ENCODE peak calls at places on chromosomes 16 and 17, in five cellular contexts. B is body of pancreas, T is prostate gland, M is esophagus muscularis mucosa, P is IMR-90. Y is an unnamed sample.

GRCh38 chr17:173064-173911 is 8.2 kb downstream of the DOC2B start:
- DNase-seq in B (no peak), M (no peak), P (no peak), T (no peak), Y (no peak)

GRCh38 chr17:7837375-7838290 is 3.6 kb downstream of the KDM6B start:
- DNase-seq in P (no peak), B (no peak), M (no peak), T (no peak), Y (no peak)

GRCh38 chr16:84278968-84279367 is 15.7 kb upstream of the WFDC1 start:
- DNase-seq in P (no peak), B (no peak), T (no peak), M (no peak), Y (no peak)

GRCh38 chr17:61260061-61260797 is 139.4 kb upstream of the TBX2 start:
- DNase-seq in P (peak; percentile 80), B (no peak), T (no peak), M (no peak), Y (no peak)

GRCh38 chr16:17691621-17692231 is 221.0 kb upstream of the XYLT1 start:
- DNase-seq in M (no peak), P (no peak), B (no peak), T (no peak), Y (no peak)

GRCh38 chr16:65648111-65648510 is 526.2 kb upstream of the CDH11 start:
- DNase-seq in P (no peak), M (no peak), B (no peak), T (no peak), Y (no peak)

GRCh38 chr17:9151091-9151490 is 129.8 kb downstream of the NTN1 start:
- DNase-seq in B (no peak), T (no peak), P (no peak), M (no peak), Y (no peak)

GRCh38 chr16:82730901-82731300 is 104.1 kb downstream of the CDH13 start:
- DNase-seq in T (no peak), P (no peak), M (no peak), B (no peak), Y (no peak)

GRCh38 chr17:37761065-37761464 is 16.2 kb upstream of the HNF1B start:
- DNase-seq in M (no peak), B (no peak), T (no peak), P (no peak), Y (no peak)

GRCh38 chr17:39579318-39580081 is 28.2 kb downstream of the NEUROD2 start:
- DNase-seq in M (no peak), T (no peak), P (no peak), B (peak; percentile 31), Y (no peak)

GRCh38 chr17:76524598-76525512 is 12.7 kb downstream of the CYGB start:
- DNase-seq in B (peak; percentile 85), T (no peak), M (no peak), P (peak; percentile 55), Y (no peak)

GRCh38 chr17:9020096-9020823 is 1.1 kb upstream of the NTN1 start:
- DNase-seq in M (no peak), T (no peak), B (no peak), P (no peak), Y (no peak)

GRCh38 chr17:63497708-63498483 is 21.0 kb downstream of the ACE start:
- DNase-seq in P (peak; percentile 13), T (no peak), B (no peak), M (no peak), Y (no peak)

GRCh38 chr17:57662021-57662420 is 83.1 kb downstream of the CCDC182 start:
- DNase-seq in M (no peak), B (no peak), P (no peak), T (no peak), Y (no peak)

GRCh38 chr16:66653581-66654350 is 42.8 kb downstream of the CMTM4 start:
- DNase-seq in T (no peak), M (no peak), B (no peak), P (no peak), Y (no peak)

GRCh38 chr17:42097691-42098661 is at the start of gene ZNF385C:
- DNase-seq in T (no peak), M (no peak), P (no peak), B (peak; percentile 56), Y (no peak)

GRCh38 chr17:75130632-75131277 is 787 bp downstream of the NT5C start:
- DNase-seq in M (no peak), B (peak; percentile 50), P (peak; percentile 58), T (peak; percentile 39), Y (peak; percentile 90)

GRCh38 chr16:3115561-3115960 is 3.2 kb downstream of the ZNF205 start:
- DNase-seq in T (no peak), P (no peak), B (no peak), M (no peak), Y (no peak)

GRCh38 chr16:3113765-3114479 is 1.5 kb downstream of the ZNF205 start:
- DNase-seq in M (no peak), T (no peak), P (peak; percentile 56), B (no peak), Y (no peak)

GRCh38 chr16:3115011-3115410 is 2.6 kb downstream of the ZNF205 start:
- DNase-seq in B (no peak), P (no peak), M (no peak), T (no peak), Y (no peak)

GRCh38 chr16:3112881-3113574 is 642 bp downstream of the ZNF205 start:
- DNase-seq in M (no peak), T (no peak), B (no peak), P (peak; percentile 16), Y (no peak)

DNA sequence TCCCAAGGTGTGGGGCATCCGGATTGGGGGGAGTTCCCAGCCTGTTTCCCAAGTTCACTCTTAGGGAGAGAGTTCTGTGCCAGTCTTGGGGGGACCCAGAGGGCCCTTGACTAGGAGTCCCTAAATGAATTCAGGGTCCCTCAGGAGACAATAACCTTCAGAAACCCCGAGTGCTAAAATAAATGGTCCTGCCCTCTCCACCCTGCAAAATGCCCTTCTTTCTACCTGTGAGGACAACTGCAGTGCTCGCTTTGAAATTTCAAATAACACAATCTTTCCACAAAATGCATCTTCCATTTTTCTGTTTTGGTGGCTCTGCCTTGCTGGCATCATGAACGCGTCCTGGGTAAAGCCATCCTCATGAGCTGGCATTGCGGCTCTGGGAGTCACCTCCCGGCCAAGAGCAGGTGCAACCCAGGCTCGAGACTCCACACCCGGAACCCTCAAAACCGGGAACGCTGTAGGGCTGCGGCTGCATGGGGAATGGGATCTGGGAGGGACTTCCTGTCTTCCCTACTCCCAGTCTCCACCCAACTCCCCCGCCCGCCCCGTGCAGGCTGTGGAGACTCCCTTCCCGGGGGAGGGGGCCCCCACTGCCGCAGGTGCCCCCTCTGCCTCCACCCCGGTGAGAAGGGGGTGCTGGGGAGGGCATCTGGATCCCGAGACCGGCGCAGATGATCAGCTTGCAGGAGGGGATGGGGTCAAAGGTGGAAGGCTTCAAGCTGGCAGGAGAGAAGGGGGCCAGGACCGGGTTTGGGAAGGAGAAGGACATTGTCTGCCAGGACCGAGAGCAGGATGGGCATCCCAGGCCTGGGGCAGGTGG is at the start of gene ZNF205:
- DNase-seq in M (no peak), P (peak; percentile 70), T (peak; percentile 64), B (peak; percentile 85), Y (peak; percentile 94)
- TF ChIP-seq POLR2A in M (no peak), P (no peak), T (no peak), B (peak; percentile 30), Y (no peak)

DNA sequence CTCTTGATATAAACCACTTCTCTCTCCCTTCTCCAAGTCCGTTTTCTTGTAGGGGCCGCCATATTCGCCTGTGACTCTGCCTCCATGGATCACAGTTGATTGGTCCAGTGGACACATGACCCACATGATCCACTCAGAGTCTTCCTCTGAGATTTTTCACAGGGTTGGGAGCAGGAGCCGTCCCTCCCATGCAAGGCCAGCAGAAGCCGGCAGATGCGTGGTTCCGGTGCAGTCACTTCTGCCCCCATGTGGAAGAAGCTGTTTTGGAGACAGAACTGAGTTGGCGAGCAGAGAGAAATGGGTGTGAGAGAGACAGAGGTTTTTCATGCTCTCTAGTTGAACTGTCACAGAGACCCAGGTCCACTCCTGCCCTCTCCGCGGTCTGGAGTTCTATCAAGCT is 83.3 kb downstream of the C16orf95 start:
- DNase-seq in T (no peak), P (peak; percentile 53), M (no peak), B (peak; percentile 40), Y (no peak)
- TF ChIP-seq CTCF in T (no peak), P (peak; percentile 50), M (no peak), B (no peak), Y (no peak)

GRCh38 chr16:85914423-85914794 is 15.4 kb downstream of the IRF8 start:
- DNase-seq in B (no peak), T (no peak), P (no peak), M (no peak), Y (no peak)
- TF ChIP-seq POLR2A in B (no peak), T (no peak), P (no peak), M (no peak), Y (no peak)

GRCh38 chr17:79459003-79459655 is 151.7 kb downstream of the RBFOX3 start:
- DNase-seq in B (no peak), T (no peak), M (no peak), P (no peak), Y (no peak)
- TF ChIP-seq CTCF in B (no peak), T (no peak), M (no peak), P (no peak), Y (no peak)

GRCh38 chr17:65558683-65559311 is 2.7 kb downstream of the AXIN2 start:
- DNase-seq in M (no peak), T (no peak), P (no peak), B (peak; percentile 14), Y (no peak)

GRCh38 chr17:65556014-65556909 is 5.2 kb downstream of the AXIN2 start:
- DNase-seq in P (peak; percentile 50), M (peak; percentile 95), T (peak; percentile 79), B (peak; percentile 91), Y (peak; percentile 97)

GRCh38 chr17:65558311-65558682 is 3.2 kb downstream of the AXIN2 start:
- DNase-seq in T (no peak), M (no peak), B (no peak), P (no peak), Y (no peak)

GRCh38 chr17:65556910-65557348 is 4.5 kb downstream of the AXIN2 start:
- DNase-seq in T (no peak), M (no peak), P (no peak), B (no peak), Y (no peak)

DNA sequence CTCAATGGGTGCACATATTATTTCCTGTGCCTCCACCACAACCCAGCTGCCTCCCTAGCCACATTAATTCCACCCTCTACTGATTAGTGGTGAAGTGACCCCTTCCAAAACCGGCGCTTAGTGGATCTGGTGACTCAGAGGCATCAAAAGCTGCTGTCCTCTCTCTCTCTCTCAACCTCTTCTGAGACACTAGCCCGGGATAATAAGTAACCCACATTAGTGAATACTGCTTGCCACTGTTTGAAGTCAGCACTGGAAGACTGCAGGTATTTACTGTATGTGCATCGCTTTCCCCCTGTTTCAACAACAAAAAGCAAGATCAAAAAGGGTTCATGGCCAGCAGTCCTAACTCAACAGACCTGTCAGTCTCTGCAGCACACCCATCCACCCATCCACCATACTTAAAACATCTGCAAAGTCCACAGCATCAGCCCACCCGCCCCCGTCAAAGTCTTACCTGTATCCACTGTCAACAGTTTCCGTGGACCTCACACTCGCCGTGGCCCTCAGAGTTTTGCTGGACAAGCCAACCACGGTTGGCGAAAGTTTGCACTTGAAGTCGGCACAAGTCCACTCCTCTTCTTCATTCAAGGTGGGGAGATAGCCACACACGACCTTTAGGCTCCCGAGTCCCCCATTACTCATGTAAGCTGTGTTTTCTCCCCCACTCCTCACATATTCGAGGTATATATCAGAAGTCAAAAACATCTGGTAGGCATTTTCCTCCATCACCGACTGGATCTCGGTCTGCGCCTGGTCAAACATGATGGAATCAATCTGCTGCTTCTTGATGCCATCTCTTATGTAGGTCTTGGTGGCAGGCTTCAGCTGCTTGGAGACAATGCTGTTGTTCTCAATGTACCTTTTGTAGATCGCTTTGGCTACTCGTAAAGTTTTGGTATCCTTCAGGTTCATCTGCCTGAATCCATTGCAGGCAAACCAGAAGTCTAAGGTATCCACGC is 3.8 kb downstream of the AXIN2 start:
- DNase-seq in P (peak; percentile 55), M (no peak), B (no peak), T (no peak), Y (no peak)
- TF ChIP-seq POLR2A in P (no peak), M (no peak), B (no peak), T (no peak), Y (no peak)

GRCh38 chr16:78786635-78787034 is 687.2 kb downstream of the WWOX start:
- DNase-seq in P (no peak), B (no peak), M (no peak), T (no peak), Y (no peak)
- TF ChIP-seq CTCF in P (no peak), B (no peak), M (no peak), T (no peak), Y (no peak)